ENCODE peak calls at places on chromosomes 12 and 14, in nine cellular contexts. H is psoas muscle, W is fibroblast of the conjunctiva, V is NCI-H1417, O is MV-4-11, X is brain microvascular endothelial cell, I is GM12878, K is cardiac muscle cell, L is left ventricle myocardium superior. S is an unnamed sample.
A peak's percentile ranks its signal among the peaks of the same experiment; 100 is the strongest.

GRCh38 chr12:98736352-98737326 is 91.5 kb downstream of the APAF1 start:
- DNase-seq in H (no peak), W (peak; percentile 16), V (peak; percentile 81), O (no peak), X (no peak), I (no peak), K (no peak), L (no peak), S (no peak)

GRCh38 chr12:118188690-118189371 is 52.9 kb downstream of the PEBP1 start:
- DNase-seq in H (peak; percentile 69), W (peak; percentile 34), V (no peak), O (peak; percentile 16), X (peak; percentile 2), I (no peak), K (no peak), L (peak; percentile 64), S (no peak)

GRCh38 chr12:64528616-64529015 is 76.7 kb downstream of the TBK1 start:
- DNase-seq in H (no peak), W (no peak), V (no peak), O (peak; percentile 36), X (no peak), I (no peak), K (no peak), L (no peak), S (no peak)

GRCh38 chr14:64113279-64113678 is 180.9 kb downstream of the ESR2 start:
- DNase-seq in H (peak; percentile 86), W (no peak), V (no peak), O (no peak), X (no peak), I (no peak), K (no peak), L (peak; percentile 33), S (no peak)

GRCh38 chr12:109687250-109687649 is 26.4 kb upstream of the FAM222A start:
- DNase-seq in H (no peak), W (no peak), V (no peak), O (no peak), X (no peak), I (no peak), K (no peak), L (no peak), S (no peak)

GRCh38 chr12:89977356-89978185 is 268.9 kb upstream of the ATP2B1 start:
- DNase-seq in H (no peak), W (no peak), V (no peak), O (no peak), X (no peak), I (no peak), K (no peak), L (no peak), S (no peak)

GRCh38 chr12:43571885-43572284 is 19.9 kb upstream of the ADAMTS20 start:
- DNase-seq in H (no peak), W (no peak), V (no peak), O (no peak), X (no peak), I (no peak), K (no peak), L (no peak), S (no peak)

GRCh38 chr14:99393059-99393655 is 87.5 kb downstream of the SETD3 start:
- DNase-seq in H (no peak), W (no peak), V (peak; percentile 60), O (peak; percentile 5), X (no peak), I (no peak), K (peak; percentile 63), L (peak; percentile 38), S (no peak)

GRCh38 chr12:45613306-45613705 is 116.2 kb upstream of the ARID2 start:
- DNase-seq in H (no peak), W (no peak), V (no peak), O (peak; percentile 53), X (peak; percentile 28), I (no peak), K (no peak), L (no peak), S (no peak)

GRCh38 chr14:103915616-103916015 is 12.6 kb upstream of the TDRD9 start:
- DNase-seq in H (no peak), W (no peak), V (no peak), O (no peak), X (no peak), I (no peak), K (no peak), L (no peak), S (no peak)

GRCh38 chr12:643478-644292 is 19.6 kb downstream of the NINJ2 start:
- DNase-seq in H (peak; percentile 79), W (no peak), V (no peak), O (peak; percentile 61), X (no peak), I (no peak), K (no peak), L (peak; percentile 58), S (no peak)

GRCh38 chr14:61780125-61780524 is 17.9 kb downstream of the SNAPC1 start:
- DNase-seq in H (no peak), W (no peak), V (no peak), O (no peak), X (no peak), I (no peak), K (no peak), L (no peak), S (no peak)

GRCh38 chr14:70027785-70028428 is 148.7 kb downstream of the SMOC1 start:
- DNase-seq in H (peak; percentile 88), W (no peak), V (peak; percentile 63), O (peak; percentile 40), X (peak; percentile 28), I (no peak), K (peak; percentile 82), L (peak; percentile 85), S (peak; percentile 65)

GRCh38 chr14:55881577-55882241 is 236.5 kb upstream of the PELI2 start:
- DNase-seq in H (no peak), W (no peak), V (no peak), O (no peak), X (no peak), I (no peak), K (no peak), L (no peak), S (no peak)

GRCh38 chr12:98162906-98163678 is 352.3 kb upstream of the TMPO start:
- DNase-seq in H (no peak), W (no peak), V (no peak), O (no peak), X (no peak), I (no peak), K (no peak), L (no peak), S (peak; percentile 27)

GRCh38 chr14:100677925-100678765 is 48.5 kb upstream of the DLK1 start:
- DNase-seq in H (peak; percentile 80), W (peak; percentile 83), V (no peak), O (no peak), X (no peak), I (no peak), K (peak; percentile 24), L (peak; percentile 92), S (no peak)

GRCh38 chr12:89756638-89757321 is 48.1 kb upstream of the ATP2B1 start:
- DNase-seq in H (no peak), W (peak; percentile 100), V (no peak), O (peak; percentile 100), X (peak; percentile 94), I (peak; percentile 97), K (no peak), L (no peak), S (no peak)

GRCh38 chr12:105067511-105068031 is 16.7 kb downstream of the ALDH1L2 start:
- DNase-seq in H (no peak), W (no peak), V (peak; percentile 66), O (no peak), X (peak; percentile 14), I (no peak), K (no peak), L (no peak), S (no peak)

GRCh38 chr12:120199595-120200306 is 1.2 kb downstream of the RPLP0 start:
- DNase-seq in H (peak; percentile 79), W (peak; percentile 92), V (no peak), O (peak; percentile 32), X (peak; percentile 27), I (no peak), K (no peak), L (no peak), S (no peak)

GRCh38 chr12:102468261-102468940 is 12.0 kb downstream of the IGF1 start:
- DNase-seq in H (no peak), W (no peak), V (peak; percentile 74), O (no peak), X (no peak), I (no peak), K (no peak), L (no peak), S (no peak)

S was measured in neuronal stem cell.